ENCODE peak calls at places on chromosomes 11 and 22, in nine cellular contexts. Y is smooth muscle cell of the brain vasculature; L is NB4; D is endothelial cell; E is LoVo; T is neuronal stem cell; G is aorta; S is stimulated activated CD4-positive, alpha-beta T cell treated with anti-CD3 and anti-CD28 coated beads, Interleukin-1b, Interleukin-23, amount 100 ng/mL, for 24 hours; F is lower lobe of right lung. P is an unnamed sample.

GRCh38 chr11:35009191-35009940 is 92.9 kb downstream of the PDHX start:
- DNase-seq in Y (no peak), L (no peak), D (no peak), E (peak), T (no peak), G (no peak), S (no peak), F (no peak), P (peak)

GRCh38 chr11:48169259-48169658 is 47.4 kb upstream of the OR4B1 start:
- DNase-seq in Y (no peak), L (no peak), D (no peak), E (no peak), T (no peak), G (no peak), S (no peak), F (no peak), P (no peak)

GRCh38 chr22:36220457-36220921 is 18.8 kb downstream of the APOL2 start:
- DNase-seq in Y (no peak), L (no peak), D (no peak), E (peak), T (no peak), G (no peak), S (no peak), F (no peak), P (peak)

GRCh38 chr11:6225024-6225423 is 9.4 kb downstream of the FHIP1B start:
- DNase-seq in Y (no peak), L (no peak), D (no peak), E (no peak), T (no peak), G (no peak), S (no peak), F (no peak), P (no peak)

GRCh38 chr11:78961186-78961782 is 386.6 kb upstream of the NARS2 start:
- DNase-seq in Y (no peak), L (peak), D (peak), E (no peak), T (peak), G (no peak), S (no peak), F (peak), P (peak)

GRCh38 chr11:120168960-120169681 is 31.2 kb upstream of the TRIM29 start:
- DNase-seq in Y (no peak), L (peak), D (peak), E (peak), T (peak), G (peak), S (peak), F (peak), P (peak)

GRCh38 chr22:31295831-31296230 is 3.5 kb upstream of the PIK3IP1 start:
- DNase-seq in Y (no peak), L (no peak), D (no peak), E (peak), T (no peak), G (no peak), S (no peak), F (no peak), P (peak)

GRCh38 chr22:23281406-23282088 is 101.2 kb downstream of the BCR start:
- DNase-seq in Y (peak), L (peak), D (peak), E (peak), T (peak), G (peak), S (peak), F (peak), P (peak)

GRCh38 chr11:22244986-22245592 is 52.2 kb downstream of the ANO5 start:
- DNase-seq in Y (no peak), L (peak), D (peak), E (peak), T (peak), G (peak), S (no peak), F (peak), P (peak)

GRCh38 chr11:131910491-131911387 is 540.3 kb downstream of the NTM start:
- DNase-seq in Y (no peak), L (no peak), D (peak), E (no peak), T (peak), G (peak), S (no peak), F (no peak), P (peak)

GRCh38 chr11:71151561-71151960 is 100.8 kb downstream of the SHANK2 start:
- DNase-seq in Y (no peak), L (no peak), D (no peak), E (no peak), T (no peak), G (no peak), S (no peak), F (no peak), P (no peak)

GRCh38 chr11:112962854-112963367 is 1.7 kb downstream of the NCAM1 start:
- DNase-seq in Y (no peak), L (peak), D (peak), E (no peak), T (peak), G (peak), S (no peak), F (peak), P (peak)

GRCh38 chr11:64880240-64881001 is 2.0 kb upstream of the EHD1 start:
- DNase-seq in Y (no peak), L (no peak), D (no peak), E (no peak), T (no peak), G (peak), S (no peak), F (no peak), P (no peak)

GRCh38 chr11:127182586-127183203 is 182.1 kb upstream of the KIRREL3 start:
- DNase-seq in Y (no peak), L (no peak), D (no peak), E (no peak), T (no peak), G (no peak), S (no peak), F (no peak), P (no peak)

GRCh38 chr11:3824714-3825472 is 15.9 kb downstream of the RHOG start:
- DNase-seq in Y (no peak), L (peak), D (peak), E (peak), T (no peak), G (peak), S (peak), F (peak), P (peak)

GRCh38 chr11:10118830-10119229 is 175.2 kb downstream of the SBF2 start:
- DNase-seq in Y (no peak), L (no peak), D (no peak), E (no peak), T (no peak), G (no peak), S (no peak), F (no peak), P (no peak)

GRCh38 chr22:37228106-37229011 is 15.7 kb downstream of the RAC2 start:
- DNase-seq in Y (no peak), L (no peak), D (no peak), E (peak), T (no peak), G (peak), S (no peak), F (no peak), P (peak)

P was measured in EH.